ENCODE peak calls at places on chromosomes 12 and 14, in four cellular contexts. J, B, N and X are unnamed samples.

GRCh38 chr14:106069786-106070185 is 543.4 kb downstream of the TMEM121 start:
- DNase-seq in N (no peak), B (no peak), J (no peak), X (no peak)

GRCh38 chr12:86735851-86736250 is 479.7 kb upstream of the MGAT4C start:
- DNase-seq in N (no peak), J (no peak), B (no peak), X (no peak)

GRCh38 chr14:61145258-61145902 is 135.8 kb downstream of the TMEM30B start:
- DNase-seq in B (no peak), N (peak; percentile 80), J (peak; percentile 94), X (peak; percentile 90)

GRCh38 chr14:50023671-50024490 is 92.5 kb downstream of the VCPKMT start:
- DNase-seq in J (peak; percentile 72), N (peak; percentile 65), B (no peak), X (peak; percentile 69)

GRCh38 chr12:3480744-3481143 is 10.3 kb upstream of the PRMT8 start:
- DNase-seq in J (no peak), N (no peak), B (no peak), X (no peak)

GRCh38 chr14:88831285-88831684 is 6.8 kb downstream of the TTC8 start:
- DNase-seq in B (no peak), N (peak; percentile 65), J (peak; percentile 67), X (no peak)

GRCh38 chr14:94974422-94974821 is 182.9 kb downstream of the DICER1 start:
- DNase-seq in J (no peak), N (no peak), B (no peak), X (no peak)

GRCh38 chr14:103118663-103119404 is 4.4 kb upstream of the TNFAIP2 start:
- DNase-seq in J (no peak), N (no peak), B (no peak), X (no peak)

GRCh38 chr14:22188346-22188745 is 400.7 kb downstream of the DAD1 start:
- DNase-seq in B (no peak), N (no peak), J (no peak), X (no peak)

GRCh38 chr12:104521731-104522130 is 65.0 kb downstream of the CHST11 start:
- DNase-seq in J (peak; percentile 49), N (peak; percentile 41), B (no peak), X (no peak)

GRCh38 chr12:56908136-56908535 is 26.1 kb downstream of the SDR9C7 start:
- DNase-seq in B (no peak), N (no peak), J (no peak), X (no peak)

GRCh38 chr14:51460051-51460450 is 191.7 kb upstream of the FRMD6 start:
- DNase-seq in J (peak; percentile 48), N (no peak), B (no peak), X (no peak)

GRCh38 chr12:88578821-88579518 is 1.3 kb downstream of the KITLG start:
- DNase-seq in B (no peak), J (peak; percentile 25), N (no peak), X (no peak)

GRCh38 chr12:122058750-122059149 is 19.8 kb upstream of the MLXIP start:
- DNase-seq in B (no peak), J (no peak), N (no peak), X (no peak)

GRCh38 chr12:30694971-30695326 is 720 bp downstream of the IPO8 start:
- DNase-seq in B (peak; percentile 35), J (no peak), N (peak; percentile 45), X (peak; percentile 41)

GRCh38 chr12:123013185-123014095 is 33.0 kb downstream of the ARL6IP4 start:
- DNase-seq in B (no peak), J (no peak), N (no peak), X (no peak)

GRCh38 chr14:20035449-20035848 is 389 bp downstream of the OR4K13 start:
- DNase-seq in B (no peak), J (no peak), N (no peak), X (no peak)

GRCh38 chr12:113908584-113909100 is 57.5 kb downstream of the RBM19 start:
- DNase-seq in B (no peak), N (no peak), J (no peak), X (no peak)

GRCh38 chr14:79037114-79037513 is 866.9 kb downstream of the NRXN3 start:
- DNase-seq in N (no peak), B (no peak), J (no peak), X (no peak)

GRCh38 chr14:90758959-90759358 is 57.3 kb downstream of the TTC7B start:
- DNase-seq in N (peak; percentile 31), J (peak; percentile 41), B (peak; percentile 40), X (peak; percentile 18)

GRCh38 chr12:1594295-1595025 is at the start of gene FBXL14:
- DNase-seq in B (peak; percentile 93), N (peak; percentile 90), J (peak; percentile 80), X (peak; percentile 87)

GRCh38 chr14:76237349-76237990 is 85.7 kb downstream of the GPATCH2L start:
- DNase-seq in J (no peak), N (no peak), B (no peak), X (no peak)

GRCh38 chr14:94548999-94549985 is 11.9 kb upstream of the SERPINA4 start:
- DNase-seq in J (peak; percentile 14), N (peak; percentile 70), B (peak; percentile 34), X (peak; percentile 30)

GRCh38 chr12:12398026-12398859 is 41.4 kb downstream of the BORCS5 start:
- DNase-seq in B (no peak), N (peak; percentile 98), J (peak; percentile 96), X (peak; percentile 96)

GRCh38 chr12:106288510-106289195 is 13.9 kb upstream of the TCP11L2 start:
- DNase-seq in N (peak; percentile 95), J (peak; percentile 87), B (no peak), X (peak; percentile 96)

GRCh38 chr14:92160619-92161018 is 38.9 kb downstream of the CPSF2 start:
- DNase-seq in J (peak; percentile 73), B (no peak), N (peak; percentile 90), X (peak; percentile 81)

GRCh38 chr14:49853572-49854375 is 1.2 kb upstream of the NEMF start:
- DNase-seq in N (peak; percentile 89), J (peak; percentile 80), B (peak; percentile 88), X (peak; percentile 87)

GRCh38 chr14:101865288-101865687 is 99.1 kb upstream of the DYNC1H1 start:
- DNase-seq in B (no peak), N (no peak), J (no peak), X (no peak)

GRCh38 chr12:5173511-5174011 is 129.9 kb downstream of the KCNA5 start:
- DNase-seq in N (no peak), B (no peak), J (no peak), X (no peak)

DNA sequence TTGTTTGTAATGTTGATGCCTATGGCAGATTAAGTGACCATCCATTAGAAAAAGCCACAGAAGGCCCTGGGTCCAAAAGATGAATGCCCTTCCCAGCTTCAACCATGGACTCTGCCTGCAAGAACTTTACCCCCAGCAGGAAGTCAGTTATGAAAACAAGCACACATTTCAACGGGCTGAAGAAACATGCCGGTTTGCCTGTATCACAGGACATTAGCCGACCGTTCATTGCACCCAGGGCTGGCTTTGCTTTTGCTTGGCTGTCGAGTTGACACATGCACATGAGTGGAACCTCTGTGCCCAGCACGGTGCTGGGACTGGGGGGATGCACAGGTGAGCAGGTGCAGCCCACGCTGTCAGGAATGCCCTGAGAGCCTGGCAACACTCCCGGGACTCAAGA is 1087.0 kb downstream of the BCL11B start:
- DNase-seq in N (no peak), J (no peak), B (peak; percentile 61), X (no peak)
- H3K4me3 ChIP-seq in N (no peak overlapping the region), J (no peak overlapping the region), B (peak overlapping the region; percentile 68), X (no peak overlapping the region)

GRCh38 chr12:54588110-54588831 is at the start of gene PPP1R1A:
- DNase-seq in N (no peak), J (no peak), B (no peak), X (no peak)
- H3K4me3 ChIP-seq in N (no peak within 1 kb of the TSS), J (no peak within 1 kb of the TSS), B (no peak within 1 kb of the TSS), X (no peak within 1 kb of the TSS)

DNA sequence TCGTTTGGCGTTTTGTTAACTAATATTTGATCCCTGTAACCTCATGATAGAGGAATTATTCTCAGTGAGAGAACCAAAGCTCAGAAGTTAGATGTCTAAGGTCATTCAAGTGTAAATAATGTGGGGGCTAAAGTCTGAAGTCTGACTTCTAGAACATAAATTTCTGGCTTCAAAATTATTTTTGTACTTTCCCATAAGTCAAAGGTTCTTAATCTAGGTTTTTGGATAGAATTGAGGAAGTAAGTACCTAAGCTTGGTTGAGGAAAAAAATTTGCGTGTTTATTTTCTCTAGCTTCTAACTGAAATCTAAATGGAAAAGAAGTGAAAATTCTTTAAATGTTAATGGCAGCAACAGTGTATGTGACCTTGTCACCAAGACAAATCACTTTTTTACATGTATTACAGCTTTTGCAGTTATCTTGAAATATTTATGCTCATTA is 2.3 kb downstream of the LARP4 start:
- DNase-seq in B (no peak), J (no peak), N (no peak), X (no peak)
- H3K4me3 ChIP-seq in B (peak overlapping the region; percentile 91), J (peak overlapping the region; percentile 93), N (peak overlapping the region; percentile 97), X (peak overlapping the region; percentile 91)

GRCh38 chr12:48198619-48198973 is 4.5 kb downstream of the OR10AD1 start:
- DNase-seq in J (no peak), B (no peak), N (peak; percentile 14), X (no peak)
- H3K4me3 ChIP-seq in J (peak overlapping the region; percentile 89), B (peak overlapping the region; percentile 98), N (peak overlapping the region; percentile 72), X (peak overlapping the region; percentile 65)

DNA sequence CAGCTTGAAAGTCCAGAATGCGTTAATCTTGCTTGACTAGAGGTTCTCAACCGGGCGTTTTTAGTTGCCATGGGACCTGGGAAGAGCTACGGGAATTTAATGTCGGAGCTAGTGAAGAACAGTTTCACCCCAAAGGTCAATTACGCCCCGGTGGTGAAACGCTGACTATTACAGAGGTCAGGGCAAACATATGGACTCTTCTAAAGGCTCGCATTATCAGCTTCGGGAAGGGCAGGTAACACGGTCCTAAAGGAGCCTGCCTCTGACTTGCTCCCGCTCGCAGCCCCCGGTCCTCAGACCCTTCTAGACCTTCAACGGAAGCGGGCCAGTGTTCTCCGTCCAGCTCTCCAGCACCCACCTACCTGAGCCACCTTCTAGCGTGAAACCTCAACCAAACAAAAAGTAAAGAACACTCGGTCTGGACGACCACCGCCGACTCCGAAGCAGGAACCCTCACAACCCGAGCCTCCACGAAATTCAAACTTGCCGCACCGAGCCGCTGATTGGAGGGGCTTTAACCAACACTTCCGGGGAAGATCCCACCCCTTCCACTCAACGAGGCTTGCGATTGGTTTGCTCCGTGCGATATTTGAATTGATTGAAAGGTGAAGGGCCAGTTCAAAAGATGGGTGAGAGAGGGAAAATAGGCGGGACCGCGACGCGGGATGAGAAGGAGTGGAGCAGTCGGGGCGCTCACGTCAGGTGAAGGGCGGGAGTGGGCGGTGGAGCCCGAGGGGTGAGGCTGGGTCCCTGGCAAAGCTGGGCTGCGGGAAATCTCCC is at the start of gene DLGAP5:
- DNase-seq in N (peak; percentile 96), J (peak; percentile 90), B (peak; percentile 97), X (peak; percentile 96)
- H3K4me3 ChIP-seq in N (peak within 1 kb of the TSS; percentile 78), J (peak within 1 kb of the TSS; percentile 82), B (peak within 1 kb of the TSS; percentile 86), X (peak within 1 kb of the TSS; percentile 92)

DNA sequence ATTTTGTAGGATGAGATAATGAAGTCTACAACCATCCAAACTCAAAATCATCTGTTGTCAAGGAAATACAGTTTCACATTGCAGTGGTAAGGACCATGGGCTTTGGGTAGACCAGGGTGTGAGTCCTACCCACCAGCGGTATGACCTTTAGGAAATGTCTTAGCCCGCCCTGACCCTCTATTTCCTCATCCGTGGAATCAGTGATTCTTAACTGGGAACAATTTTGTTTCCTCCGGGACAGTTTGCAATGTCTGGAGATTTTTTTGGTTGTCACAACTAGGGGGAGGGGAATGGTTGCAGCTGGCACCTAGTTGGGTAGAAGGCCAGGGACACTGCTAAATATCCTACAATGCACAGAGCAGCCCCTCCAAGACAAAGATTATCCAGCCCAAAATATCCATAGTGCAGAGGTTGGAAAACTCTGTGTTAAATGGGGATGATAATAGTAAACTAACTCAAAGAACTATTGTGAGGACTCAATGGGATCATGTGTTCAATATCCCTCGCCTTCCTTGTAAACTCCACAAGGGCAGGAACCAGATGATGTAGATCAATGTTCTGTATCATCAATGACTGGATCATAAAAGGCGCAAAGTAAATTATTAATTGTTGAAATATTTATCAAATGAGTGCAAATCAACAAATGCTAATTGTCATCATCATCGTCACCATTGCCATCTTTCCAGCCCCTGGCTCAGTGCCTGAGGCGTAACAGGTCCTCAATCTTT is 15.7 kb upstream of the IFT81 start:
- DNase-seq in B (no peak), N (no peak), J (no peak), X (no peak)
- H3K4me3 ChIP-seq in B (no peak overlapping the region), N (no peak overlapping the region), J (no peak overlapping the region), X (no peak overlapping the region)